ENCODE peak calls at places on chromosomes 2 and 18, in five cellular contexts. U, E, R, I and B are unnamed samples.

GRCh38 chr2:233822781-233823730 is 31.3 kb downstream of the HJURP start:
- DNase-seq in R (no peak), I (peak), U (no peak), E (peak), B (no peak)

GRCh38 chr2:144014108-144014507 is 505.8 kb downstream of the ZEB2 start:
- DNase-seq in I (no peak), E (no peak), U (no peak), R (no peak), B (no peak)

GRCh38 chr2:120934221-120934639 is 198.6 kb downstream of the GLI2 start:
- DNase-seq in R (no peak), I (no peak), E (no peak), U (no peak), B (no peak)

GRCh38 chr2:228526687-228527086 is 345.2 kb upstream of the SPHKAP start:
- DNase-seq in E (no peak), R (no peak), U (no peak), I (no peak), B (no peak)

GRCh38 chr2:175009917-175010621 is 4.9 kb upstream of the CHN1 start:
- DNase-seq in I (no peak), E (no peak), U (no peak), R (no peak), B (no peak)

GRCh38 chr2:128466377-128467175 is 147.9 kb upstream of the HS6ST1 start:
- DNase-seq in E (no peak), R (no peak), U (no peak), I (no peak), B (no peak)

GRCh38 chr2:216215991-216216390 is 106.8 kb downstream of the XRCC5 start:
- DNase-seq in E (no peak), U (no peak), R (no peak), I (no peak), B (no peak)

GRCh38 chr18:59024829-59025228 is 114.9 kb upstream of the SEC11C start:
- DNase-seq in E (no peak), I (no peak), U (no peak), R (no peak), B (no peak)

GRCh38 chr2:128536925-128537620 is 218.4 kb upstream of the HS6ST1 start:
- DNase-seq in E (no peak), R (no peak), I (no peak), U (peak), B (no peak)

GRCh38 chr18:48020337-48021250 is 90.1 kb upstream of the SMAD2 start:
- DNase-seq in R (no peak), I (no peak), E (peak), U (peak), B (no peak)

GRCh38 chr18:79866889-79867574 is 69.3 kb downstream of the KCNG2 start:
- DNase-seq in E (peak), I (no peak), U (no peak), R (no peak), B (no peak)

GRCh38 chr2:95674186-95674585 is 82.4 kb downstream of the TRIM43 start:
- DNase-seq in I (no peak), E (no peak), U (no peak), R (no peak), B (no peak)

GRCh38 chr2:3442185-3442584 is 62.7 kb downstream of the TRAPPC12 start:
- DNase-seq in I (no peak), U (no peak), E (no peak), R (no peak), B (no peak)

GRCh38 chr2:157442136-157442535 is 1.8 kb downstream of the CYTIP start:
- DNase-seq in R (no peak), U (no peak), I (no peak), E (no peak), B (no peak)

GRCh38 chr18:67347499-67347898 is 169.0 kb downstream of the DSEL start:
- DNase-seq in R (no peak), I (no peak), U (no peak), E (no peak), B (no peak)

GRCh38 chr18:12061685-12062084 is 32.0 kb upstream of the ANKRD62 start:
- DNase-seq in E (no peak), I (no peak), U (no peak), R (no peak), B (no peak)

GRCh38 chr18:79986726-79987125 is 1.6 kb downstream of the TXNL4A start:
- DNase-seq in R (no peak), I (no peak), E (no peak), U (no peak), B (no peak)

GRCh38 chr2:233831011-233831721 is 23.2 kb downstream of the HJURP start:
- DNase-seq in R (no peak), U (no peak), E (peak), I (peak), B (no peak)

GRCh38 chr2:223311889-223312288 is 259.9 kb downstream of the KCNE4 start:
- DNase-seq in U (no peak), R (no peak), I (no peak), E (no peak), B (no peak)

DNA sequence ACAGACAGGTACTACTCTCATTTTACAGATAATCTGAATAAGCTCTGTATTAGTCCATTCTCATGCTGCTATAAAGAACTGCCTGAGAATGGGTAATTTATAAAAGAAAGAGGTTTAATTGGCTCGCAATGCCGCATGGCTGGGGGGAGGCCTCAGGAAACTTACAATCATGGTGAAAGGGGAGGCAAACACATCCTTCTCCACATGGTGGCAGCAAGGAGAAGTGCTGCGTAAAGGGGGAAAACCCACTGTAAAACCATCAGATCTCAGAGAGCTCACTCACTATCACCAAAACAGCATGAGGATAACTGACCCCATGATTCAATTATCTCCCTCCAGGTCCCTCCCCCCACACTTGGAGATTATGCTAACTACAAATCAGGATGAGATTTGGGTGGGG is 254.4 kb downstream of the KCNE4 start:
- DNase-seq in U (peak), R (no peak), I (no peak), E (no peak), B (no peak)
- TF ChIP-seq CTCF in U (peak), R (no peak), I (peak), E (no peak), B (peak)

GRCh38 chr2:26184555-26185303 is 11.8 kb downstream of the GAREM2 start:
- DNase-seq in R (peak), E (peak), U (peak), I (peak), B (peak)
- TF ChIP-seq CTCF in R (peak), E (peak), U (peak), I (peak), B (peak)

GRCh38 chr2:60119778-60120177 is 433.7 kb downstream of the BCL11A start:
- DNase-seq in U (no peak), I (no peak), E (no peak), R (no peak), B (no peak)
- TF ChIP-seq CTCF in U (no peak), I (peak), E (no peak), R (no peak), B (no peak)

GRCh38 chr2:226799211-226799975 is at the start of gene IRS1:
- DNase-seq in I (peak), R (peak), E (peak), U (peak), B (peak)
- TF ChIP-seq CTCF in I (peak), R (no peak), E (peak), U (no peak), B (peak)

DNA sequence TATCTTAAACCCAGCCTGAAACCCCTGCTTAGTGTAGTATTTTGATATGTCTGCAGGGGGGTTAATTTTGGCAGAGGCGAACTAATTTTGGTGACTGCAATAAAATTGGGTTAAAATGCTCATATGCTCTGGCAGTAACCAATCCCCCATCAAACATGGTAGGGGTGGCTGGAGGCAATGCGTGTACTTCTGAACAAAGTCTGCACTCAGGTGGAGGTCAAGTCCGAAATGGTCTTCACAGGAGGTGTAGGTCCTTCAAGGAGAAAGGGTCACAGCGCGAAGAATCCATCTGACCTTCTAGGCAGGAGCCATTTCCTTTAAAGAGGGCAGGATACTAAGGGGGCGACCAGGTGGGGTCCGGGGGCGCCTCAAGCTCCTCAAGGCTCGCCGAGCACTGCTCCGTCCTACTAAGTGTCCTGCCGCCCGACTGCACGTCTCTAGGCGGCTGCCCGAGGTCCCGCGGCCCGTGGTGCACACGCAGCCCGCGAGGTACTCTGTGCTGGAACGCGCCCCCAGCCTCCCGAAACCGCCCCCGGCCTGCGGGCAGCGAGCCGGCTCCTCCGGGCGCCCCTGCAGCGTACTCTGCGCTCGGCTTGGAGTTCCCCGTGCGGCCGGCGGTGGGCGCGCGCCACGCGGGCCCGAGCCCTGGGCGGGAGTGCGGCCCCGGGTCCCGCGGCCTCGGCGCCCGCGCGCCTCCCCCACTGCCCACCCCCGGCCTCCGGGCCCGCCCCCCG is 1.7 kb upstream of the LDLRAD4 start:
- DNase-seq in R (peak), E (peak), I (no peak), U (peak), B (peak)
- TF ChIP-seq CTCF in R (no peak), E (peak), I (peak), U (no peak), B (peak)

DNA sequence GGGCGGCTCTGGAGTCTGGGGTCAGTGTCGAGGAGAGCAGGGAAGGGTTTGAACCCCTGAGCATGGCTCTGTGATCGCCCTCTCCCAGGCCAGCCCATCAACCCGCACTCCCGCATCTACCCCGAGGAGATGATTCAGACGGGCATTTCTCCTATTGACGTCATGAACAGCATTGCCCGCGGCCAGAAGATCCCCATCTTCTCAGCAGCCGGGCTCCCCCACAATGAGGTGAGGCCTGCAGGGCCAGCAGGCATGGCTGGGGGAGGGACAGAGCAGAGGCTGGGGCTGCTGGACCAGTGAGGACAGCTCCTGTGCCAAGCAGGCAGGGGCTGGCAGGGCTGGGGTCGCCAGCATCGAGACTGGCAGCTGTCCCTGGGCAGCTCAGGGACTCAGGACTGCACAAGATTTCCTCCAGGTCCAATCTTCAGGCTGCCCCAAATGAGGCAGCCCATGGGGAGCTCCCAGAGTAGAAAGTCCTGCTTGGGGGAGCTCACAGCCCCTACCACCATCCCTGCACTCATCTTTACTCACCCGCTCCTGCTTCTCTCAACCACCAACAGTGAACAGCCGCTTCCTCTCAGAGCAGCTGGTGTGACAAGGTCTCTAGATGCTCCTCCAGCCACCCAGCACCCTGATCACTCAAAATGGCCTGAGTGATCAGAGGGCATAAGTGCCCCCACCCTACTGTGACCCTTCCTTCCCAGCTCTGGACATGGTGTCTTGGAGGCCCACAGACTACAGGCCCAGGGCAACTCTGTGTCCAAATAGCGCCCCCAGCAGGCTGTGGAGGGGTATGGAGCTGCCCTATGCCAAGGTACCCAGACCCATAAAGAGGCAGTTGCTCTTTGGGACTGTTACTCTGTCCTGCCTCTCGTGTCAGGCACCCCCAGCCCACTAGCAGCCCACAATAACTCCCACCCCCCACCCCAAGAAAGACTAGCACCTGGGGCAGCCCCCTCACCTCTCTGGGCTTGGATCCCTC is 18.3 kb upstream of the ANKRD53 start:
- DNase-seq in U (peak), R (no peak), I (no peak), E (peak), B (no peak)
- TF ChIP-seq CTCF in U (peak), R (peak), I (no peak), E (no peak), B (no peak)

GRCh38 chr2:236219411-236219810 is 44.8 kb downstream of the ASB18 start:
- DNase-seq in R (no peak), U (no peak), I (no peak), E (no peak), B (no peak)

GRCh38 chr2:236216711-236217110 is 47.5 kb downstream of the ASB18 start:
- DNase-seq in I (peak), E (no peak), R (no peak), U (no peak), B (no peak)

GRCh38 chr2:236215761-236216333 is 47.7 kb upstream of the GBX2 start:
- DNase-seq in U (no peak), R (no peak), E (no peak), I (no peak), B (no peak)

GRCh38 chr2:236215196-236215595 is 47.0 kb upstream of the GBX2 start:
- DNase-seq in U (no peak), R (no peak), I (no peak), E (no peak), B (no peak)

GRCh38 chr2:236217926-236218325 is 46.3 kb downstream of the ASB18 start:
- DNase-seq in E (no peak), U (no peak), I (no peak), R (no peak), B (no peak)
- TF ChIP-seq CTCF in E (no peak), U (no peak), I (no peak), R (no peak), B (no peak)